ENCODE peak calls at places on chromosomes 6 and 20, in four cellular contexts. C, A, Z and W are unnamed samples.

GRCh38 chr20:62025832-62026563 is 39.7 kb downstream of the TAF4 start:
- DNase-seq in C (no peak), A (no peak), Z (peak), W (no peak)

GRCh38 chr6:20490591-20490990 is 43.7 kb upstream of the CDKAL1 start:
- DNase-seq in C (no peak), A (no peak), Z (no peak), W (no peak)

GRCh38 chr20:19737025-19737424 is 21.0 kb upstream of the RIN2 start:
- DNase-seq in C (no peak), A (peak), Z (no peak), W (no peak)

GRCh38 chr6:41894366-41895299 is 542 bp downstream of the USP49 start:
- DNase-seq in C (no peak), A (no peak), Z (no peak), W (no peak)

GRCh38 chr20:21411725-21412124 is 14.4 kb upstream of the NKX2-4 start:
- DNase-seq in C (no peak), A (no peak), Z (no peak), W (no peak)

GRCh38 chr6:100573169-100573568 is 108.4 kb upstream of the SIM1 start:
- DNase-seq in C (peak), A (peak), Z (no peak), W (peak)

GRCh38 chr6:166021429-166021828 is 146.2 kb downstream of the TBXT start:
- DNase-seq in C (no peak), A (no peak), Z (no peak), W (no peak)

GRCh38 chr6:85641522-85641915 is 1.2 kb downstream of the SYNCRIP start:
- DNase-seq in C (no peak), A (no peak), Z (no peak), W (no peak)

GRCh38 chr6:42045538-42046460 is 4.5 kb upstream of the TAF8 start:
- DNase-seq in C (peak), A (no peak), Z (peak), W (peak)

GRCh38 chr6:43768983-43769525 is 957 bp upstream of the VEGFA start:
- DNase-seq in C (no peak), A (no peak), Z (peak), W (no peak)

GRCh38 chr6:10315631-10316145 is 99.2 kb downstream of the TFAP2A start:
- DNase-seq in C (no peak), A (no peak), Z (no peak), W (no peak)

GRCh38 chr6:10315034-10315433 is 99.8 kb downstream of the TFAP2A start:
- DNase-seq in C (no peak), A (no peak), Z (no peak), W (no peak)

GRCh38 chr6:10312445-10312844 is 102.4 kb downstream of the TFAP2A start:
- DNase-seq in C (no peak), A (no peak), Z (no peak), W (no peak)

GRCh38 chr6:10314163-10314955 is 100.5 kb downstream of the TFAP2A start:
- DNase-seq in C (no peak), A (no peak), Z (no peak), W (no peak)

GRCh38 chr6:10313799-10314162 is 101.1 kb downstream of the TFAP2A start:
- DNase-seq in C (no peak), A (no peak), Z (no peak), W (no peak)
- H3K27ac ChIP-seq in C (no peak), A (no peak), Z (no peak), W (no peak)

GRCh38 chr20:11958852-11959251 is 41.2 kb downstream of the BTBD3 start:
- DNase-seq in C (no peak), A (no peak), Z (no peak), W (no peak)
- H3K27ac ChIP-seq in C (no peak), A (no peak), Z (no peak), W (no peak)

GRCh38 chr6:160227769-160228161 is 30.9 kb downstream of the SLC22A2 start:
- DNase-seq in C (no peak), A (no peak), Z (no peak), W (no peak)
- H3K27ac ChIP-seq in C (no peak), A (peak), Z (no peak), W (no peak)

GRCh38 chr6:6593876-6594275 is 5.4 kb downstream of the LY86 start:
- DNase-seq in C (no peak), A (no peak), Z (peak), W (no peak)

GRCh38 chr6:6591778-6592388 is 3.4 kb downstream of the LY86 start:
- DNase-seq in C (no peak), A (no peak), Z (peak), W (no peak)

GRCh38 chr6:6590530-6590929 is 2.0 kb downstream of the LY86 start:
- DNase-seq in C (no peak), A (no peak), Z (no peak), W (no peak)

GRCh38 chr6:6595025-6595424 is 6.5 kb downstream of the LY86 start:
- DNase-seq in C (no peak), A (no peak), Z (no peak), W (no peak)

DNA sequence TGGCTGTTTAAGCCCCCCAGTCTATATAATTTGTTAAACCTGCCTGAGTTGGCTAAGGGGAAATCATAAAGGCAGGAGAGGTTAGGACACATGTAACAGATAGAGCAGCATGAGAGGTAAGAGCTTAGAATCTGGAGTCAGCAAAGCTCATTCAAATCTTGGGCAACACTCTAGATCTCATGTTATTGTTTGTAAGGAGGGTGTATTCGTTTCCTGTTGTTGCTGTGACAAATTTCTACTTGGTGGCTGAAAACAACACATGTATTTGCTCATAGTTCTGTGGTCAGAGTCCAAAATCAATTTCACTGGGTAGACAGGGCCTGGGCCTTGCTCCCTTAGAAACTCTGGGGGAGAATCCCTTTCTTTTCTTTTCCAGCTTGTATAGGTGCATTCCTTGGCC is 4.3 kb downstream of the LY86 start:
- DNase-seq in C (no peak), A (no peak), Z (no peak), W (no peak)
- H3K27ac ChIP-seq in C (no peak), A (no peak), Z (peak), W (no peak)